ENCODE peak calls at places on chromosomes 3 and 15, in ten cellular contexts. J is CD4-positive, CD25-positive, alpha-beta regulatory T cell; U is fibroblast of gingiva; Z is NAMALWA; Q is stimulated activated naive CD8-positive, alpha-beta T cell treated with anti-CD3 and anti-CD28 coated beads, Interleukin-15, Interleukin-2, amounts not matched to agents 100 U/mL and 50 U/mL, for 24 hours; G is GM03348; N is memory B cell; I is NCI-H146; D is Panc1; P is substantia nigra. V is an unnamed sample.

GRCh38 chr3:16885948-16886683 is 1.4 kb downstream of the PLCL2 start:
- DNase-seq in J (peak), U (peak), Z (peak), Q (peak), G (no peak), N (no peak), I (no peak), D (no peak), P (no peak), V (no peak)

GRCh38 chr15:46266691-46267090 is 631.9 kb downstream of the SQOR start:
- DNase-seq in J (no peak), U (no peak), Z (no peak), Q (no peak), G (no peak), N (no peak), I (no peak), D (no peak), P (no peak), V (no peak)

GRCh38 chr3:31456373-31456772 is 76.4 kb upstream of the STT3B start:
- DNase-seq in J (no peak), U (no peak), Z (no peak), Q (no peak), G (no peak), N (no peak), I (no peak), D (no peak), P (no peak), V (no peak)

GRCh38 chr15:73568881-73569280 is 64.3 kb downstream of the NPTN start:
- DNase-seq in J (no peak), U (no peak), Z (no peak), Q (no peak), G (no peak), N (no peak), I (no peak), D (no peak), P (no peak), V (no peak)

GRCh38 chr15:48572823-48573222 is 72.7 kb downstream of the FBN1 start:
- DNase-seq in J (no peak), U (no peak), Z (no peak), Q (no peak), G (no peak), N (no peak), I (no peak), D (no peak), P (no peak), V (no peak)

GRCh38 chr3:184145120-184145524 is 10.0 kb downstream of the EIF2B5 start:
- DNase-seq in J (peak), U (peak), Z (peak), Q (peak), G (peak), N (no peak), I (peak), D (no peak), P (no peak), V (peak)

GRCh38 chr15:50051344-50051743 is 67.7 kb downstream of the ATP8B4 start:
- DNase-seq in J (no peak), U (no peak), Z (no peak), Q (no peak), G (no peak), N (no peak), I (no peak), D (no peak), P (no peak), V (no peak)

GRCh38 chr3:127222163-127222562 is 29.2 kb downstream of the PRR23E start:
- DNase-seq in J (no peak), U (no peak), Z (no peak), Q (no peak), G (peak), N (no peak), I (no peak), D (no peak), P (no peak), V (no peak)

GRCh38 chr3:169564883-169565282 is 98.6 kb downstream of the MECOM start:
- DNase-seq in J (no peak), U (no peak), Z (peak), Q (no peak), G (peak), N (no peak), I (no peak), D (no peak), P (no peak), V (peak)

GRCh38 chr3:115401891-115402501 is 221.3 kb upstream of the GAP43 start:
- DNase-seq in J (no peak), U (peak), Z (no peak), Q (no peak), G (peak), N (no peak), I (no peak), D (no peak), P (no peak), V (no peak)

GRCh38 chr15:67548862-67549651 is 6.6 kb downstream of the MAP2K5 start:
- DNase-seq in J (no peak), U (no peak), Z (peak), Q (no peak), G (peak), N (no peak), I (peak), D (no peak), P (no peak), V (no peak)

GRCh38 chr3:440826-441225 is 244.3 kb downstream of the CHL1 start:
- DNase-seq in J (no peak), U (no peak), Z (no peak), Q (no peak), G (no peak), N (no peak), I (no peak), D (no peak), P (no peak), V (no peak)

GRCh38 chr3:133301194-133301593 is 98.7 kb upstream of the BFSP2 start:
- DNase-seq in J (no peak), U (no peak), Z (no peak), Q (no peak), G (peak), N (no peak), I (no peak), D (no peak), P (no peak), V (no peak)

GRCh38 chr15:41585140-41586047 is 26.4 kb downstream of the TYRO3 start:
- DNase-seq in J (peak), U (peak), Z (no peak), Q (peak), G (peak), N (peak), I (no peak), D (peak), P (peak), V (no peak)

GRCh38 chr3:37700849-37701248 is 160.8 kb upstream of the CTDSPL start:
- DNase-seq in J (no peak), U (no peak), Z (no peak), Q (no peak), G (no peak), N (no peak), I (no peak), D (no peak), P (no peak), V (no peak)

GRCh38 chr3:23647706-23648258 is 158.0 kb upstream of the UBE2E1 start:
- DNase-seq in J (no peak), U (no peak), Z (no peak), Q (no peak), G (no peak), N (no peak), I (no peak), D (no peak), P (no peak), V (no peak)

GRCh38 chr15:42131826-42132806 is 24.3 kb downstream of the PLA2G4F start:
- DNase-seq in J (no peak), U (no peak), Z (no peak), Q (no peak), G (no peak), N (no peak), I (peak), D (no peak), P (no peak), V (peak)

GRCh38 chr3:48594431-48595049 is 589 bp downstream of the COL7A1 start:
- DNase-seq in J (no peak), U (peak), Z (no peak), Q (no peak), G (no peak), N (no peak), I (no peak), D (no peak), P (no peak), V (no peak)

GRCh38 chr15:68190048-68190447 is 15.1 kb downstream of the CALML4 start:
- DNase-seq in J (no peak), U (no peak), Z (no peak), Q (no peak), G (no peak), N (no peak), I (no peak), D (no peak), P (no peak), V (no peak)

GRCh38 chr3:113354307-113354706 is 87.0 kb downstream of the CFAP44 start:
- DNase-seq in J (no peak), U (no peak), Z (no peak), Q (no peak), G (no peak), N (no peak), I (no peak), D (no peak), P (no peak), V (no peak)

GRCh38 chr3:45979378-45979777 is 16.2 kb downstream of the FYCO1 start:
- DNase-seq in J (no peak), U (no peak), Z (no peak), Q (no peak), G (no peak), N (no peak), I (no peak), D (no peak), P (no peak), V (no peak)

GRCh38 chr15:77579498-77580188 is 53.1 kb downstream of the LINGO1 start:
- DNase-seq in J (no peak), U (no peak), Z (no peak), Q (no peak), G (no peak), N (no peak), I (no peak), D (no peak), P (no peak), V (no peak)